ENCODE peak calls at places on chromosomes 11 and 22, in nine cellular contexts. One of them, this sample, is unnamed.

GRCh38 chr11:93407777-93408401 is 77.3 kb downstream of the DEUP1 start:
- DNase-seq in activated CD4-positive, alpha-beta T cell treated with anti-CD3 and anti-CD28 coated beads for 24 hours: no peak
- DNase-seq in activated naive CD4-positive, alpha-beta T cell: no peak
- DNase-seq in sigmoid colon: no peak
- DNase-seq in CD4-positive, alpha-beta T cell: no peak
- DNase-seq in NCI-H1694: no peak
- DNase-seq in activated CD4-positive, CD25-positive, alpha-beta regulatory T cell treated with anti-CD3 and anti-CD28 coated beads, Interleukin-2, amount 50 U/mL, for 16 hours: no peak
- DNase-seq in GM12891: no peak
- DNase-seq in H4: no peak
- DNase-seq in this sample: no peak

GRCh38 chr11:63490551-63491239 is at the start of gene PLAAT5:
- DNase-seq in activated CD4-positive, alpha-beta T cell treated with anti-CD3 and anti-CD28 coated beads for 24 hours: peak
- DNase-seq in activated naive CD4-positive, alpha-beta T cell: peak
- DNase-seq in sigmoid colon: peak
- DNase-seq in CD4-positive, alpha-beta T cell: no peak
- DNase-seq in NCI-H1694: no peak
- DNase-seq in activated CD4-positive, CD25-positive, alpha-beta regulatory T cell treated with anti-CD3 and anti-CD28 coated beads, Interleukin-2, amount 50 U/mL, for 16 hours: no peak
- DNase-seq in GM12891: no peak
- DNase-seq in H4: no peak
- DNase-seq in this sample: peak

GRCh38 chr22:24191893-24192292 is 10.6 kb downstream of the SUSD2 start:
- DNase-seq in activated CD4-positive, alpha-beta T cell treated with anti-CD3 and anti-CD28 coated beads for 24 hours: no peak
- DNase-seq in activated naive CD4-positive, alpha-beta T cell: no peak
- DNase-seq in sigmoid colon: no peak
- DNase-seq in CD4-positive, alpha-beta T cell: no peak
- DNase-seq in NCI-H1694: no peak
- DNase-seq in activated CD4-positive, CD25-positive, alpha-beta regulatory T cell treated with anti-CD3 and anti-CD28 coated beads, Interleukin-2, amount 50 U/mL, for 16 hours: no peak
- DNase-seq in GM12891: no peak
- DNase-seq in H4: no peak
- DNase-seq in this sample: no peak

GRCh38 chr11:78149646-78150045 is 10.2 kb upstream of the ALG8 start:
- DNase-seq in activated CD4-positive, alpha-beta T cell treated with anti-CD3 and anti-CD28 coated beads for 24 hours: no peak
- DNase-seq in activated naive CD4-positive, alpha-beta T cell: no peak
- DNase-seq in sigmoid colon: no peak
- DNase-seq in CD4-positive, alpha-beta T cell: peak
- DNase-seq in NCI-H1694: no peak
- DNase-seq in activated CD4-positive, CD25-positive, alpha-beta regulatory T cell treated with anti-CD3 and anti-CD28 coated beads, Interleukin-2, amount 50 U/mL, for 16 hours: no peak
- DNase-seq in GM12891: no peak
- DNase-seq in H4: no peak
- DNase-seq in this sample: no peak

GRCh38 chr22:45844949-45845613 is 131.9 kb downstream of the WNT7B start:
- DNase-seq in activated CD4-positive, alpha-beta T cell treated with anti-CD3 and anti-CD28 coated beads for 24 hours: no peak
- DNase-seq in activated naive CD4-positive, alpha-beta T cell: no peak
- DNase-seq in sigmoid colon: no peak
- DNase-seq in CD4-positive, alpha-beta T cell: no peak
- DNase-seq in NCI-H1694: no peak
- DNase-seq in activated CD4-positive, CD25-positive, alpha-beta regulatory T cell treated with anti-CD3 and anti-CD28 coated beads, Interleukin-2, amount 50 U/mL, for 16 hours: no peak
- DNase-seq in GM12891: no peak
- DNase-seq in H4: no peak
- DNase-seq in this sample: no peak

GRCh38 chr11:20157768-20158167 is 2.5 kb downstream of the DBX1 start:
- DNase-seq in activated CD4-positive, alpha-beta T cell treated with anti-CD3 and anti-CD28 coated beads for 24 hours: no peak
- DNase-seq in activated naive CD4-positive, alpha-beta T cell: no peak
- DNase-seq in sigmoid colon: no peak
- DNase-seq in CD4-positive, alpha-beta T cell: no peak
- DNase-seq in NCI-H1694: no peak
- DNase-seq in activated CD4-positive, CD25-positive, alpha-beta regulatory T cell treated with anti-CD3 and anti-CD28 coated beads, Interleukin-2, amount 50 U/mL, for 16 hours: no peak
- DNase-seq in GM12891: no peak
- DNase-seq in H4: no peak
- DNase-seq in this sample: no peak

GRCh38 chr11:44125598-44125997 is 30.1 kb downstream of the EXT2 start:
- DNase-seq in activated CD4-positive, alpha-beta T cell treated with anti-CD3 and anti-CD28 coated beads for 24 hours: no peak
- DNase-seq in activated naive CD4-positive, alpha-beta T cell: no peak
- DNase-seq in sigmoid colon: no peak
- DNase-seq in CD4-positive, alpha-beta T cell: no peak
- DNase-seq in NCI-H1694: no peak
- DNase-seq in activated CD4-positive, CD25-positive, alpha-beta regulatory T cell treated with anti-CD3 and anti-CD28 coated beads, Interleukin-2, amount 50 U/mL, for 16 hours: no peak
- DNase-seq in GM12891: no peak
- DNase-seq in H4: no peak
- DNase-seq in this sample: no peak

GRCh38 chr22:39306456-39307361 is 12.7 kb downstream of the RPL3 start:
- DNase-seq in activated CD4-positive, alpha-beta T cell treated with anti-CD3 and anti-CD28 coated beads for 24 hours: no peak
- DNase-seq in activated naive CD4-positive, alpha-beta T cell: peak
- DNase-seq in sigmoid colon: no peak
- DNase-seq in CD4-positive, alpha-beta T cell: peak
- DNase-seq in NCI-H1694: peak
- DNase-seq in activated CD4-positive, CD25-positive, alpha-beta regulatory T cell treated with anti-CD3 and anti-CD28 coated beads, Interleukin-2, amount 50 U/mL, for 16 hours: no peak
- DNase-seq in GM12891: no peak
- DNase-seq in H4: no peak
- DNase-seq in this sample: peak

This sample was measured in stimulated activated naive CD8-positive, alpha-beta T cell treated with anti-CD3 and anti-CD28 coated beads, Interleukin-15, Interleukin-2, amounts not matched to agents 100 U/mL and 50 U/mL, for 24 hours.